ENCODE peak calls at places on chromosome 13, in nine cellular contexts. D, B, S, E, Z, O, I, F and R are unnamed samples.

GRCh38 chr13:80379245-80379644 is 38.3 kb upstream of the SPRY2 start:
- DNase-seq in D (no peak), B (peak; percentile 4), S (no peak), E (no peak), Z (no peak), O (no peak), I (no peak), F (peak; percentile 50), R (peak; percentile 76)

GRCh38 chr13:42991892-42992584 is at the start of gene EPSTI1:
- DNase-seq in D (no peak), B (no peak), S (peak; percentile 80), E (peak; percentile 68), Z (peak; percentile 74), O (peak; percentile 72), I (peak; percentile 55), F (no peak), R (peak; percentile 82)

GRCh38 chr13:96214804-96215445 is 125.0 kb downstream of the HS6ST3 start:
- DNase-seq in D (no peak), B (no peak), S (no peak), E (no peak), Z (no peak), O (no peak), I (no peak), F (no peak), R (no peak)

GRCh38 chr13:99587893-99588606 is 86.8 kb downstream of the TM9SF2 start:
- DNase-seq in D (no peak), B (no peak), S (no peak), E (no peak), Z (no peak), O (no peak), I (no peak), F (no peak), R (no peak)

GRCh38 chr13:27425151-27425917 is 915 bp downstream of the GTF3A start:
- DNase-seq in D (no peak), B (no peak), S (peak; percentile 33), E (no peak), Z (peak; percentile 37), O (peak; percentile 15), I (no peak), F (no peak), R (no peak)

GRCh38 chr13:71659427-71659826 is 207.6 kb downstream of the DACH1 start:
- DNase-seq in D (no peak), B (no peak), S (no peak), E (no peak), Z (no peak), O (no peak), I (no peak), F (no peak), R (no peak)

GRCh38 chr13:98721825-98722510 is 30.5 kb downstream of the SLC15A1 start:
- DNase-seq in D (no peak), B (no peak), S (no peak), E (no peak), Z (no peak), O (no peak), I (no peak), F (no peak), R (no peak)

GRCh38 chr13:65907656-65908441 is 1322.3 kb downstream of the PCDH9 start:
- DNase-seq in D (no peak), B (no peak), S (no peak), E (no peak), Z (no peak), O (no peak), I (no peak), F (no peak), R (peak; percentile 65)

GRCh38 chr13:103573446-103573845 is 507.2 kb upstream of the SLC10A2 start:
- DNase-seq in D (no peak), B (no peak), S (no peak), E (no peak), Z (no peak), O (no peak), I (no peak), F (no peak), R (no peak)

GRCh38 chr13:104869501-104869900 is 1666.0 kb downstream of the EFNB2 start:
- DNase-seq in D (no peak), B (no peak), S (no peak), E (no peak), Z (no peak), O (no peak), I (no peak), F (no peak), R (no peak)

GRCh38 chr13:77565635-77566034 is 30.1 kb downstream of the SCEL start:
- DNase-seq in D (no peak), B (no peak), S (no peak), E (peak; percentile 39), Z (no peak), O (peak; percentile 8), I (no peak), F (no peak), R (peak; percentile 33)

GRCh38 chr13:76969488-76970365 is 21.4 kb downstream of the ACOD1 start:
- DNase-seq in D (no peak), B (peak; percentile 80), S (no peak), E (peak; percentile 12), Z (no peak), O (no peak), I (no peak), F (no peak), R (no peak)

GRCh38 chr13:111396457-111396856 is 76.0 kb downstream of the TEX29 start:
- DNase-seq in D (peak; percentile 20), B (no peak), S (no peak), E (no peak), Z (no peak), O (no peak), I (no peak), F (no peak), R (no peak)

GRCh38 chr13:59901191-59901590 is 262.5 kb downstream of the DIAPH3 start:
- DNase-seq in D (no peak), B (no peak), S (no peak), E (no peak), Z (no peak), O (no peak), I (no peak), F (no peak), R (no peak)

GRCh38 chr13:47327856-47328255 is 431.0 kb upstream of the HTR2A start:
- DNase-seq in D (no peak), B (no peak), S (no peak), E (no peak), Z (no peak), O (no peak), I (no peak), F (no peak), R (no peak)